ENCODE peak calls at places on chromosome 9, in nine cellular contexts. O is hepatocyte, N is OCI-LY7, Y is neural progenitor cell, G is GM23338, K is HCT116, T is SK-N-SH, E is GM23248, D is MM.1S. A is an unnamed sample.

GRCh38 chr9:2087500-2088313 is 72.6 kb downstream of the SMARCA2 start:
- DNase-seq in O (peak; percentile 33), N (peak; percentile 71), Y (peak; percentile 31), G (peak; percentile 87), K (peak; percentile 42), T (peak; percentile 43), E (peak; percentile 72), D (peak; percentile 76), A (peak; percentile 53)

GRCh38 chr9:74755355-74755754 is 132.4 kb downstream of the TRPM6 start:
- DNase-seq in O (no peak), N (no peak), Y (no peak), G (no peak), K (no peak), T (no peak), E (no peak), D (no peak), A (no peak)

GRCh38 chr9:120438111-120438510 is 141.9 kb downstream of the CDK5RAP2 start:
- DNase-seq in O (no peak), N (no peak), Y (no peak), G (no peak), K (no peak), T (no peak), E (peak; percentile 28), D (no peak), A (peak; percentile 14)

GRCh38 chr9:136901516-136902258 is 15.4 kb downstream of the TRAF2 start:
- DNase-seq in O (peak; percentile 52), N (no peak), Y (no peak), G (no peak), K (peak; percentile 41), T (no peak), E (peak; percentile 70), D (peak; percentile 95), A (peak; percentile 78)

GRCh38 chr9:136339173-136339957 is 12.0 kb downstream of the GPSM1 start:
- DNase-seq in O (peak; percentile 83), N (peak; percentile 73), Y (peak; percentile 93), G (peak; percentile 90), K (no peak), T (peak; percentile 83), E (peak; percentile 64), D (peak; percentile 55), A (peak; percentile 56)

GRCh38 chr9:98306384-98307145 is 51.1 kb upstream of the TBC1D2 start:
- DNase-seq in O (no peak), N (no peak), Y (no peak), G (no peak), K (no peak), T (peak; percentile 51), E (no peak), D (no peak), A (no peak)

GRCh38 chr9:111039203-111039907 is 1.1 kb upstream of the LPAR1 start:
- DNase-seq in O (peak; percentile 28), N (no peak), Y (peak; percentile 35), G (peak; percentile 45), K (peak; percentile 23), T (no peak), E (no peak), D (no peak), A (no peak)

GRCh38 chr9:114409103-114409780 is 21.5 kb upstream of the AKNA start:
- DNase-seq in O (no peak), N (no peak), Y (no peak), G (peak; percentile 45), K (no peak), T (no peak), E (peak; percentile 61), D (no peak), A (peak; percentile 5)

GRCh38 chr9:136016221-136016881 is 55.2 kb upstream of the UBAC1 start:
- DNase-seq in O (no peak), N (no peak), Y (no peak), G (no peak), K (no peak), T (peak; percentile 24), E (no peak), D (no peak), A (no peak)

GRCh38 chr9:88813810-88814209 is 177.5 kb upstream of the S1PR3 start:
- DNase-seq in O (no peak), N (no peak), Y (no peak), G (no peak), K (no peak), T (no peak), E (no peak), D (no peak), A (no peak)

GRCh38 chr9:2418619-2419018 is 203.0 kb upstream of the VLDLR start:
- DNase-seq in O (no peak), N (no peak), Y (no peak), G (peak; percentile 10), K (no peak), T (no peak), E (peak; percentile 55), D (no peak), A (no peak)

GRCh38 chr9:129333961-129334743 is 156.1 kb upstream of the IER5L start:
- DNase-seq in O (peak; percentile 96), N (peak; percentile 43), Y (peak; percentile 93), G (peak; percentile 97), K (peak; percentile 93), T (peak; percentile 93), E (peak; percentile 92), D (no peak), A (peak; percentile 94)

GRCh38 chr9:131677445-131678180 is 62.3 kb downstream of the RAPGEF1 start:
- DNase-seq in O (no peak), N (peak; percentile 92), Y (peak; percentile 39), G (no peak), K (no peak), T (peak; percentile 39), E (peak; percentile 83), D (peak; percentile 80), A (peak; percentile 48)

GRCh38 chr9:84856181-84856632 is 186.7 kb downstream of the NTRK2 start:
- DNase-seq in O (no peak), N (no peak), Y (no peak), G (no peak), K (no peak), T (no peak), E (peak; percentile 81), D (no peak), A (no peak)

GRCh38 chr9:98995059-98995665 is 51.5 kb downstream of the COL15A1 start:
- DNase-seq in O (no peak), N (no peak), Y (no peak), G (no peak), K (no peak), T (no peak), E (peak; percentile 58), D (no peak), A (no peak)

GRCh38 chr9:93651521-93651950 is 75.2 kb downstream of the PHF2 start:
- DNase-seq in O (no peak), N (no peak), Y (no peak), G (no peak), K (no peak), T (no peak), E (no peak), D (no peak), A (no peak)

GRCh38 chr9:115673599-115673998 is 480.0 kb upstream of the PAPPA start:
- DNase-seq in O (no peak), N (no peak), Y (no peak), G (no peak), K (no peak), T (no peak), E (peak; percentile 87), D (no peak), A (no peak)

GRCh38 chr9:133844876-133845658 is 106.9 kb upstream of the SARDH start:
- DNase-seq in O (peak; percentile 37), N (no peak), Y (no peak), G (no peak), K (no peak), T (peak; percentile 63), E (no peak), D (no peak), A (no peak)

GRCh38 chr9:26266111-26266791 is 588.0 kb upstream of the TUSC1 start:
- DNase-seq in O (no peak), N (no peak), Y (peak; percentile 10), G (no peak), K (no peak), T (no peak), E (peak; percentile 12), D (no peak), A (peak; percentile 40)

GRCh38 chr9:96616817-96617438 is 2.7 kb downstream of the CDC14B start:
- DNase-seq in O (no peak), N (no peak), Y (no peak), G (no peak), K (no peak), T (no peak), E (no peak), D (no peak), A (no peak)

GRCh38 chr9:127114606-127115005 is 7.8 kb downstream of the ANGPTL2 start:
- DNase-seq in O (no peak), N (no peak), Y (no peak), G (no peak), K (no peak), T (no peak), E (no peak), D (no peak), A (no peak)
- TF ChIP-seq EZH2phosphoT487 in O (no peak), N (no peak), Y (no peak), G (no peak), K (no peak), T (no peak), E (no peak), D (no peak), A (no peak)

GRCh38 chr9:105457560-105458294 is 9.9 kb downstream of the FSD1L start:
- DNase-seq in O (no peak), N (no peak), Y (no peak), G (no peak), K (no peak), T (no peak), E (no peak), D (no peak), A (no peak)
- TF ChIP-seq EZH2phosphoT487 in O (no peak), N (no peak), Y (no peak), G (no peak), K (no peak), T (no peak), E (no peak), D (no peak), A (no peak)

DNA sequence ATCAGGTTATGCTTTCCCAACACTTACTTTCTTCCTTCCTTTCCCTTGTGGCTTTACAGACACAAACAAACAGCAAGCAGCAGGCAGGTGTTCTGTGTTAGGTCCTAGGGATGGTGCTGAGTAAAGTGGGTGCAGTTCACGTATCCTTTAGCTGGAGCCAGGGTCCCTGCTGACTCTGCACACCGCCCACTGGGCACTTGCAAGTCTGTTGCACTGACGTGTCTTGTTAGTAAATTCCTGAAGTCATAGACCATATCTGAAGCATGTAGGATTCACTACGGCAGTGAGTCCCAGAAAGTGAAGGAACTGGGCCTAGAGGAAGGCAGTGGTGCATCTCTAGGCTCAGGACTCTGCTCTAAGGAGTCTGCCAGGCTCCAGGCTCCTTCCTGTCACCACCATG is 96.6 kb downstream of the DAPK1 start:
- DNase-seq in O (no peak), N (no peak), Y (no peak), G (no peak), K (no peak), T (no peak), E (peak; percentile 23), D (no peak), A (no peak)
- TF ChIP-seq EZH2phosphoT487 in O (no peak), N (no peak), Y (no peak), G (no peak), K (no peak), T (no peak), E (no peak), D (no peak), A (no peak)

DNA sequence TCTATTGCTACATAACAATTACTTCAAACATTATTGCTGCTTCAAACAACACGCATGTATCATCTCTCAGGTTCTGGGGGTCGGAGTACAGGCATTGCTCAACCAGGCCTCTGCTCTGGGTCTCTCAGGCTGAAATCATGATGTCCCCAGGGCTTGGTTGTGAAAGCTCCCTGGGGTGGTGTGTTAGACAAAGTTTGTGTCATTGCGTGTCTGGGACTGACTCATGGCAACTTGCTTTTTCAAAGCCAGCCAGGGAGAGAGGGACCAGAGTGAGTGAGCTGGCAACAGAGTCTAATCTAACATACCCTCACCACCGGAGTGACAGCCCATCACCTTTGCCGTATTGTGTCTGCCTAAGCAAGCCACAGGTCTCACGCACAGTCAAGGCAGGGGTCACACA is 259.2 kb upstream of the NFIL3 start:
- DNase-seq in O (peak; percentile 30), N (no peak), Y (no peak), G (no peak), K (no peak), T (no peak), E (peak; percentile 93), D (no peak), A (peak; percentile 67)
- TF ChIP-seq EZH2phosphoT487 in O (no peak), N (no peak), Y (no peak), G (no peak), K (no peak), T (no peak), E (no peak), D (no peak), A (no peak)